ENCODE peak calls at places on chromosomes 5 and 9, in five cellular contexts. E is prostate gland, X is transverse colon, O is HCT116, Q is GM12891. Z is an unnamed sample.

GRCh38 chr9:127114606-127115005 is 7.8 kb downstream of the ANGPTL2 start:
- DNase-seq in E (no peak), X (no peak), O (no peak), Q (no peak), Z (no peak)

GRCh38 chr5:171357843-171358242 is 29.8 kb upstream of the NPM1 start:
- DNase-seq in E (no peak), X (no peak), O (no peak), Q (no peak), Z (no peak)

GRCh38 chr5:5141011-5141599 is 975 bp downstream of the ADAMTS16 start:
- DNase-seq in E (no peak), X (no peak), O (no peak), Q (no peak), Z (peak)

GRCh38 chr5:1476181-1476966 is 31.1 kb upstream of the SLC6A3 start:
- DNase-seq in E (no peak), X (no peak), O (no peak), Q (no peak), Z (no peak)

GRCh38 chr5:179805529-179806249 is 977 bp downstream of the MGAT4B start:
- DNase-seq in E (no peak), X (no peak), O (no peak), Q (peak), Z (peak)

GRCh38 chr5:68251386-68251785 is 35.8 kb downstream of the PIK3R1 start:
- DNase-seq in E (no peak), X (no peak), O (no peak), Q (no peak), Z (no peak)

GRCh38 chr9:76733096-76733495 is 31.1 kb upstream of the PCA3 start:
- DNase-seq in E (no peak), X (no peak), O (no peak), Q (no peak), Z (no peak)

GRCh38 chr5:55994502-55994997 is at the start of gene IL6ST:
- DNase-seq in E (peak), X (peak), O (no peak), Q (no peak), Z (peak)

GRCh38 chr5:118611332-118611945 is 376.9 kb downstream of the DTWD2 start:
- DNase-seq in E (no peak), X (peak), O (peak), Q (peak), Z (peak)

GRCh38 chr9:86135374-86135773 is 36.0 kb upstream of the GOLM1 start:
- DNase-seq in E (no peak), X (no peak), O (no peak), Q (no peak), Z (no peak)

GRCh38 chr9:125867752-125868400 is 120.7 kb downstream of the PBX3 start:
- DNase-seq in E (no peak), X (no peak), O (peak), Q (no peak), Z (no peak)

GRCh38 chr5:34743878-34744277 is 87.8 kb downstream of the RAI14 start:
- DNase-seq in E (no peak), X (no peak), O (no peak), Q (no peak), Z (no peak)

GRCh38 chr9:127102176-127102575 is 20.3 kb downstream of the ANGPTL2 start:
- DNase-seq in E (no peak), X (no peak), O (no peak), Q (no peak), Z (no peak)

GRCh38 chr9:137172907-137173794 is 1.3 kb upstream of the TMEM210 start:
- DNase-seq in E (peak), X (no peak), O (no peak), Q (no peak), Z (no peak)

GRCh38 chr5:167514461-167514860 is 777.0 kb upstream of the WWC1 start:
- DNase-seq in E (no peak), X (no peak), O (no peak), Q (no peak), Z (no peak)

GRCh38 chr9:91374939-91375338 is 13.2 kb upstream of the AUH start:
- DNase-seq in E (no peak), X (no peak), O (no peak), Q (no peak), Z (no peak)

GRCh38 chr9:113221800-113222481 is 597 bp downstream of the SLC31A1 start:
- DNase-seq in E (no peak), X (no peak), O (no peak), Q (no peak), Z (no peak)

GRCh38 chr5:5229405-5229804 is 89.3 kb downstream of the ADAMTS16 start:
- DNase-seq in E (no peak), X (no peak), O (no peak), Q (no peak), Z (no peak)

GRCh38 chr5:54469655-54470054 is 14.2 kb downstream of the HSPB3 start:
- DNase-seq in E (no peak), X (no peak), O (no peak), Q (peak), Z (no peak)

GRCh38 chr9:84207443-84208032 is 133.0 kb downstream of the SLC28A3 start:
- DNase-seq in E (no peak), X (no peak), O (no peak), Q (no peak), Z (no peak)

GRCh38 chr9:5352637-5353248 is 13.1 kb upstream of the RLN1 start:
- DNase-seq in E (no peak), X (no peak), O (no peak), Q (no peak), Z (no peak)

GRCh38 chr9:132249123-132249522 is 87.3 kb downstream of the NTNG2 start:
- DNase-seq in E (no peak), X (no peak), O (no peak), Q (no peak), Z (no peak)

GRCh38 chr9:128098017-128098935 is 29.3 kb downstream of the PTGES2 start:
- DNase-seq in E (peak), X (peak), O (peak), Q (no peak), Z (peak)

GRCh38 chr9:130432362-130432761 is 12.4 kb upstream of the ASS1 start:
- DNase-seq in E (no peak), X (no peak), O (no peak), Q (no peak), Z (no peak)

GRCh38 chr9:110476251-110476650 is 103.3 kb downstream of the SVEP1 start:
- DNase-seq in E (no peak), X (no peak), O (no peak), Q (no peak), Z (peak)

GRCh38 chr9:28121353-28121752 is 548.1 kb upstream of the C9orf72 start:
- DNase-seq in E (no peak), X (no peak), O (no peak), Q (no peak), Z (no peak)

GRCh38 chr5:161311141-161311708 is 235.3 kb downstream of the GABRB2 start:
- DNase-seq in E (no peak), X (no peak), O (no peak), Q (peak), Z (no peak)

GRCh38 chr5:170986598-170986997 is 124.8 kb downstream of the RANBP17 start:
- DNase-seq in E (no peak), X (no peak), O (no peak), Q (no peak), Z (no peak)

GRCh38 chr5:90220554-90220953 is 189.0 kb downstream of the CETN3 start:
- DNase-seq in E (no peak), X (no peak), O (no peak), Q (no peak), Z (no peak)
- TF ChIP-seq POLR2AphosphoS5 in E (no peak), X (no peak), O (no peak), Q (no peak), Z (no peak)

DNA sequence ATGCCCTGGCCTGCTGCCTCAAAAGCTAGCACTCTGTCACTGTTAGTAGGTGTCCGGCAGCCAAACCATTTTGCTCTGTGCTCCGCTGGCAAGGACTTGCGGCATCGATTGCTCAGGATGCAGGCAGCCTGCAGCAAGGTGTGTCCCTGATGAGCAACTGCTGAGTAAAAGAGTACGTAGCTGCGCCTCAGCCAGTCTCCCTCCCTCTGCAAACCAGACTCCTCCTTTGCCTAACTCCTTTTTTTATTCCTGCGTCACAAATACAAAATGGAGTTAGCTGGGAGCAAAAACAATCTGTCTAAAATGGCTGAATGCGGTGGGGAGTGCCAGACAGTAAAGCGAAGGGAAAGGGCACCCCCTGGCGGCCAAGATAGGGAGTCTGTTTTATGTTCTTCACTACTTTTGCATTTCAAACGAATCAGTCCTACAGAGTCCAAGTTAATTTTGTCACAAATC is 61.1 kb downstream of the DIAPH1 start:
- DNase-seq in E (peak), X (peak), O (peak), Q (no peak), Z (peak)
- TF ChIP-seq POLR2AphosphoS5 in E (peak), X (peak), O (peak), Q (no peak), Z (peak)

GRCh38 chr5:149441194-149441753 is 62.2 kb upstream of the IL17B start:
- DNase-seq in E (no peak), X (no peak), O (no peak), Q (no peak), Z (no peak)

GRCh38 chr5:149441986-149442385 is 62.9 kb upstream of the IL17B start:
- DNase-seq in E (no peak), X (no peak), O (no peak), Q (no peak), Z (no peak)

GRCh38 chr5:149438711-149439132 is 59.6 kb upstream of the IL17B start:
- DNase-seq in E (no peak), X (no peak), O (no peak), Q (no peak), Z (no peak)

GRCh38 chr5:149438281-149438680 is 59.2 kb upstream of the IL17B start:
- DNase-seq in E (no peak), X (no peak), O (no peak), Q (no peak), Z (no peak)

DNA sequence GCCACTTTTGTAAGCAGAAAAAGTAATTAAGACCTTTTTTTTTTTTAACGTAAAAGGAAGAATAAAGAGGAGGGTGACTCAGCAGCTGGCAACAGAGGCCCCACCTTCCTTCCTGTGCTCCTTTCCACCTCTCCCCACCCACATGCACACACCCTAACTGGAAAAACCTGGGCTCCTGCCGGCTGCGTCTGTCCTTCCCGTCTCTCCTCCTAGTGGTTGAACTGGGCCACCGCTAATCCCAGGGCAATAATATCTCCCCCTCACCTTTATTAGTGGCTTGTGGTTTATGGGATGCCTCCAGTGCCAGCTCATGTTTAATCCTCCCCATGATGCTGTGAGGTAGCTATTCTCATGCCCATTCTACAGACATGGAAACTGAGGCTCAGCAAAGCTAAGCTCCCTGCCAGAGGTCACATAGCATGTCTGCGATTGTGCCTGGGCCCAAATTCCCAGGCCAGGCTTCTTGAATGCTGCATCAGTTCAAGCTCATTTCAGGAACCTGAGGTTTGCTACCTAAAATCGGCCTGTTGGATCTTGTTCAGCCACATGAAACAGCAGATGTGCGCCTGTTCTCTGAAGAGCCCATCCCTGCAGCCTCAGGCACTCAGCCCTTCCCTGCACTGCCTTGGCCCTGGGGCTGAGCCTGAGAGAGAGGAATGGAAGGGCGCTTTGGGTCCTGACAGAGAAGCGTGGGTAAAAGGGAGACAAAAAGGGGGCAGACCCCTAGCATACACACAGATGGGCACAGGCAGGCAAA is 61.0 kb upstream of the IL17B start:
- DNase-seq in E (peak), X (peak), O (peak), Q (no peak), Z (peak)
- TF ChIP-seq POLR2AphosphoS5 in E (peak), X (no peak), O (peak), Q (no peak), Z (no peak)

GRCh38 chr5:38650540-38651275 is 94.3 kb upstream of the LIFR start:
- DNase-seq in E (no peak), X (no peak), O (no peak), Q (no peak), Z (no peak)

GRCh38 chr5:38645508-38645907 is 89.1 kb upstream of the LIFR start:
- DNase-seq in E (no peak), X (no peak), O (no peak), Q (no peak), Z (no peak)

GRCh38 chr5:38653389-38653788 is 96.9 kb upstream of the LIFR start:
- DNase-seq in E (no peak), X (no peak), O (no peak), Q (no peak), Z (no peak)

GRCh38 chr5:38651806-38652205 is 95.4 kb upstream of the LIFR start:
- DNase-seq in E (no peak), X (no peak), O (no peak), Q (no peak), Z (no peak)

DNA sequence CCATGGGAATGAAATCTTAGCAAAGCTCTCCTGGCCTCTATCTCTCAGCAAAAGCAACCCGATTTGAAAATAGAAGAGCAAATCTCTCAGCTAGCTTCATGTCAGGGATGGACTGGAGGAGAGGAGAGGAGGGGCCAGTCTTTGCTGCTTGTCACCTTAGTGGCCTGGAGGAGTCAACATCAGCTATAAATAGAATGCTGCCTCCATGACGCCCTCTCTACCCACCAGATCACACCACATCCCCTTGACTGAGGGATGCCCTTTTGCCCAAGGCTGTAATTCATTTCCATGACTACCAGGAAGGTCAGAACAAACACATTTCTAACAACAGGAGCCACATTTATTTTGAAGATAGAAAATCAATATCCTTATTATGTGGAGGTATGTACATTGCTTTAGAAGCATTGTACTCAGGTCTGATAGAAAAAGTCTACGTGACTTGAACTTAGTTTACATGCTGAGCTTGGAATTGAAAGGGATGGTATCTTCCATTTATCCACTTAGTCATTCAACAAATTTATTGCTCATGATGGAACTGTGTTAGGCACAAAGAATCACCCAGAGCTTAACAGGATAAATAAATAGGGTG is 92.4 kb upstream of the LIFR start:
- DNase-seq in E (no peak), X (no peak), O (no peak), Q (no peak), Z (no peak)
- TF ChIP-seq POLR2AphosphoS5 in E (no peak), X (no peak), O (no peak), Q (no peak), Z (no peak)

GRCh38 chr9:35716236-35716635 is 15.8 kb downstream of the TLN1 start:
- DNase-seq in E (no peak), X (no peak), O (no peak), Q (no peak), Z (no peak)
- TF ChIP-seq POLR2AphosphoS5 in E (peak), X (no peak), O (no peak), Q (no peak), Z (no peak)

Z was measured in GM23338.